ENCODE peak calls at places on chromosomes 3 and 15, in seven cellular contexts. N, R, Z, Q, K, X and I are unnamed samples.

GRCh38 chr3:50390523-50391177 is 31.3 kb upstream of the TMEM115 start:
- DNase-seq in R (peak; percentile 29), X (no peak), Z (peak; percentile 5), K (no peak), Q (no peak), N (no peak), I (no peak)

GRCh38 chr3:33166095-33166494 is 52.3 kb downstream of the CRTAP start:
- DNase-seq in N (no peak), X (no peak), Q (no peak), R (no peak), K (no peak), Z (no peak), I (no peak)

GRCh38 chr3:52250122-52250521 is 4.6 kb downstream of the PPM1M start:
- DNase-seq in N (no peak), R (no peak), Q (no peak), Z (no peak), X (no peak), K (no peak), I (no peak)

GRCh38 chr3:72633101-72633500 is 215.1 kb downstream of the SHQ1 start:
- DNase-seq in K (no peak), R (no peak), N (no peak), Q (no peak), X (no peak), Z (no peak), I (no peak)

GRCh38 chr15:36407647-36408046 is 171.8 kb upstream of the CDIN1 start:
- DNase-seq in R (no peak), X (no peak), Z (peak; percentile 92), K (no peak), Q (peak; percentile 14), N (no peak), I (no peak)

GRCh38 chr3:101677436-101678286 is 729 bp upstream of the ZBTB11 start:
- DNase-seq in N (peak; percentile 9), Z (no peak), R (no peak), K (no peak), Q (no peak), X (no peak), I (no peak)

GRCh38 chr3:98021821-98022220 is 13.3 kb downstream of the GABRR3 start:
- DNase-seq in R (no peak), K (no peak), Z (no peak), X (no peak), N (no peak), Q (no peak), I (no peak)

GRCh38 chr3:160448845-160449659 is 534 bp downstream of the TRIM59 start:
- DNase-seq in Q (peak; percentile 41), K (no peak), R (no peak), X (peak; percentile 14), Z (no peak), N (no peak), I (no peak)

GRCh38 chr15:48427960-48428547 is 96.8 kb downstream of the DUT start:
- DNase-seq in Q (no peak), N (no peak), R (no peak), X (no peak), Z (no peak), K (no peak), I (no peak)